ENCODE peak calls at places on chromosomes 1 and 21, in ten cellular contexts. M is fibroblast of lung; Y is dorsolateral prefrontal cortex; R is Panc1; F is spleen; O is NB4; X is astrocyte of the spinal cord; E is fibroblast of mammary gland; I is heart left ventricle; N is CD8-positive, alpha-beta T cell. V is an unnamed sample.

GRCh38 chr1:3772715-3773571 is at the start of gene SMIM1:
- DNase-seq in M (no peak), R (no peak), X (no peak), O (no peak), E (no peak), Y (no peak), I (no peak), N (no peak), F (peak; percentile 83), V (no peak)

GRCh38 chr1:67261646-67262045 is 46.0 kb upstream of the IL12RB2 start:
- DNase-seq in R (no peak), O (peak; percentile 1), I (no peak), Y (no peak), E (no peak), F (no peak), M (no peak), X (no peak), N (no peak), V (no peak)

GRCh38 chr1:52556641-52557360 is 3.9 kb upstream of the TUT4 start:
- DNase-seq in I (no peak), Y (no peak), F (no peak), X (no peak), R (no peak), M (no peak), E (no peak), N (no peak), O (no peak), V (no peak)

GRCh38 chr21:31181089-31181757 is 142.9 kb upstream of the KRTAP19-8 start:
- DNase-seq in O (no peak), I (no peak), F (no peak), N (no peak), Y (no peak), X (no peak), M (no peak), R (no peak), E (no peak), V (no peak)

GRCh38 chr1:60283690-60284089 is 210.1 kb upstream of the C1orf87 start:
- DNase-seq in N (no peak), M (peak; percentile 20), Y (no peak), F (no peak), E (peak; percentile 35), I (no peak), X (peak; percentile 14), O (no peak), R (no peak), V (peak; percentile 20)

GRCh38 chr1:55374801-55375616 is 159.8 kb upstream of the USP24 start:
- DNase-seq in Y (peak; percentile 59), X (no peak), N (no peak), R (no peak), M (no peak), I (no peak), O (no peak), E (peak; percentile 53), F (no peak), V (peak; percentile 78)

GRCh38 chr1:44832068-44832700 is 10.9 kb downstream of the PTCH2 start:
- DNase-seq in E (no peak), I (no peak), F (peak; percentile 56), O (no peak), X (no peak), Y (no peak), N (no peak), R (no peak), M (no peak), V (no peak)

GRCh38 chr1:39409055-39409816 is 82.2 kb upstream of the BMP8A start:
- DNase-seq in I (peak; percentile 69), N (no peak), E (peak; percentile 78), X (peak; percentile 62), M (peak; percentile 62), R (no peak), Y (no peak), F (peak; percentile 83), O (peak; percentile 74), V (peak; percentile 87)

GRCh38 chr1:61887076-61887867 is 145.0 kb downstream of the PATJ start:
- DNase-seq in R (no peak), X (peak; percentile 16), N (no peak), E (no peak), I (no peak), F (no peak), M (peak; percentile 34), Y (no peak), O (no peak), V (no peak)

DNA sequence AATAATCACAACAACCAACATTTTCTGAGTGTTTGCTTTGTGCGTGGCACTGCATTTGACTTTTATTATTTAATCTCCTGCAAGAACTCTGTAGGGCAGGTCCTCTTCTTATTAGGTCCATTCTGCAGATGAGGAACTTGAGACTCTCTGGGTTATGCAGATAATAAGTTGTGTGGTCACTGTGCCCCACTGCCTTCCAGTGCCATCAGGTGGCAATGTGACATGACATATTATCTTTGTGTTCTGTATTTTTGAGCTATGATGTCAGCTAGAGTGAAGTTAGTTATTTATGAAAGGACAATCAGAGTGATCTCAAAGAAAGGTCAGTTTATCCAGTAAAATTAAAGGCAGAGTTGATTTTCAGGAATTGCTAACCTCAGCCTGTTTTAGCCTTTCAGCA is 196.0 kb downstream of the FMN2 start:
- DNase-seq in R (no peak), F (no peak), X (no peak), I (no peak), N (no peak), O (no peak), M (no peak), E (no peak), Y (no peak), V (no peak)
- TF ChIP-seq CTCF in R (no peak), F (no peak), X (no peak), I (no peak), N (no peak), O (no peak), M (no peak), E (no peak), Y (no peak), V (no peak)

GRCh38 chr1:11320153-11320936 is 47.3 kb downstream of the UBIAD1 start:
- DNase-seq in Y (no peak), X (no peak), N (no peak), E (no peak), R (peak; percentile 4), I (no peak), O (peak; percentile 38), F (no peak), M (no peak), V (no peak)
- H3K4me3 ChIP-seq in Y (no peak overlapping the region), X (no peak overlapping the region), N (no peak overlapping the region), E (no peak overlapping the region), R (no peak overlapping the region), I (no peak overlapping the region), O (no peak overlapping the region), F (no peak overlapping the region), M (no peak overlapping the region), V (no peak overlapping the region)

GRCh38 chr1:203305809-203306088 is 430 bp downstream of the BTG2 start:
- DNase-seq in F (no peak), N (no peak), X (no peak), Y (no peak), M (no peak), O (no peak), I (no peak), R (no peak), E (no peak), V (no peak)

GRCh38 chr1:203308205-203309114 is 3.1 kb downstream of the BTG2 start:
- DNase-seq in O (no peak), M (no peak), Y (no peak), R (no peak), F (no peak), N (no peak), E (no peak), X (no peak), I (no peak), V (no peak)

GRCh38 chr1:203307690-203308126 is 2.4 kb downstream of the BTG2 start:
- DNase-seq in N (no peak), E (no peak), X (no peak), I (no peak), R (no peak), F (no peak), O (no peak), Y (no peak), M (no peak), V (no peak)

GRCh38 chr1:203306089-203306969 is 1.0 kb downstream of the BTG2 start:
- DNase-seq in O (peak; percentile 30), N (no peak), M (peak; percentile 86), F (peak; percentile 88), Y (peak; percentile 78), I (peak; percentile 96), X (peak; percentile 79), E (peak; percentile 75), R (no peak), V (peak; percentile 82)

DNA sequence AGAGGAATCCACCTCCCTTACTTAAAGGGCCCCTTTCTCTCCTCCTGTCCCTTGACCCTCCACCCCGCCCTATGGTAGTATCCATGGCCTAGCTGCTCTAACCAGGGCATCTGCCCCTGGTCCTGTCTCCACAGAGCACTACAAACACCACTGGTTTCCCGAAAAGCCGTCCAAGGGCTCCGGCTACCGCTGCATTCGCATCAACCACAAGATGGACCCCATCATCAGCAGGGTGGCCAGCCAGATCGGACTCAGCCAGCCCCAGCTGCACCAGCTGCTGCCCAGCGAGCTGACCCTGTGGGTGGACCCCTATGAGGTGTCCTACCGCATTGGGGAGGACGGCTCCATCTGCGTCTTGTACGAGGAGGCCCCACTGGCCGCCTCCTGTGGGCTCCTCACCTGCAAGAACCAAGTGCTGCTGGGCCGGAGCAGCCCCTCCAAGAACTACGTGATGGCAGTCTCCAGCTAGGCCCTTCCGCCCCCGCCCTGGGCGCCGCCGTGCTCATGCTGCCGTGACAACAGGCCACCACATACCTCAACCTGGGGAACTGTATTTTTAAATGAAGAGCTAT is 1.7 kb downstream of the BTG2 start:
- DNase-seq in N (no peak), R (no peak), O (no peak), X (peak; percentile 24), I (peak; percentile 57), F (peak; percentile 89), Y (peak; percentile 50), M (peak; percentile 45), E (no peak), V (no peak)
- TF ChIP-seq CTCF in N (no peak), R (no peak), O (no peak), X (no peak), I (peak; percentile 3), F (no peak), Y (no peak), M (no peak), E (no peak), V (no peak)

GRCh38 chr1:157163273-157164127 is 25.3 kb upstream of the ETV3 start:
- DNase-seq in N (peak; percentile 64), M (peak; percentile 36), O (peak; percentile 64), R (peak; percentile 60), X (peak; percentile 62), Y (no peak), E (peak; percentile 54), F (peak; percentile 87), I (peak; percentile 61), V (peak; percentile 38)

GRCh38 chr1:157166581-157166980 is 28.4 kb upstream of the ETV3 start:
- DNase-seq in N (no peak), X (no peak), E (no peak), F (no peak), Y (no peak), M (no peak), I (no peak), R (no peak), O (no peak), V (no peak)

GRCh38 chr1:157167437-157167836 is 29.2 kb upstream of the ETV3 start:
- DNase-seq in X (no peak), E (no peak), Y (no peak), R (no peak), O (no peak), N (no peak), M (no peak), F (no peak), I (no peak), V (no peak)

GRCh38 chr1:157170677-157171515 is 32.7 kb upstream of the ETV3 start:
- DNase-seq in Y (no peak), N (no peak), E (peak; percentile 26), F (no peak), I (no peak), M (no peak), X (peak; percentile 13), O (peak; percentile 54), R (no peak), V (peak; percentile 10)

GRCh38 chr1:157168015-157168414 is 29.8 kb upstream of the ETV3 start:
- DNase-seq in R (no peak), F (no peak), N (no peak), X (no peak), M (no peak), O (no peak), Y (no peak), I (no peak), E (no peak), V (no peak)
- H3K4me3 ChIP-seq in R (no peak overlapping the region), F (no peak overlapping the region), N (no peak overlapping the region), X (no peak overlapping the region), M (no peak overlapping the region), O (no peak overlapping the region), Y (no peak overlapping the region), I (no peak overlapping the region), E (no peak overlapping the region), V (no peak overlapping the region)

V was measured in AG10803.